ENCODE peak calls at places on chromosomes 11 and 22, in seven cellular contexts. C, V, R, I, A, P and D are unnamed samples.

GRCh38 chr11:120780239-120780638 is 243.7 kb upstream of the TBCEL start:
- DNase-seq in P (no peak), I (no peak), R (no peak), A (no peak), V (peak; percentile 67), C (peak; percentile 24), D (no peak)

GRCh38 chr11:28250192-28250591 is 142.0 kb downstream of the METTL15 start:
- DNase-seq in C (no peak), V (no peak), A (no peak), R (no peak), I (no peak), P (no peak), D (no peak)

GRCh38 chr22:40001800-40002577 is 7.2 kb downstream of the FAM83F start:
- DNase-seq in V (no peak), A (no peak), C (no peak), I (no peak), P (no peak), R (no peak), D (no peak)

GRCh38 chr11:97764605-97765004 is 1256.1 kb upstream of the CNTN5 start:
- DNase-seq in P (no peak), V (no peak), R (no peak), A (no peak), C (no peak), I (no peak), D (no peak)

GRCh38 chr22:27853404-27853803 is 51.8 kb upstream of the MN1 start:
- DNase-seq in I (no peak), P (no peak), V (no peak), A (peak; percentile 56), C (no peak), R (no peak), D (no peak)

GRCh38 chr11:44028816-44029506 is 18.8 kb upstream of the ACCSL start:
- DNase-seq in R (no peak), A (no peak), V (no peak), I (no peak), C (no peak), P (no peak), D (no peak)

GRCh38 chr11:66477256-66478201 is 2.7 kb upstream of the DPP3 start:
- DNase-seq in P (no peak), A (no peak), V (no peak), I (no peak), R (no peak), C (no peak), D (no peak)

GRCh38 chr22:29219881-29220670 is 14.4 kb downstream of the EMID1 start:
- DNase-seq in P (no peak), V (peak; percentile 8), C (no peak), I (no peak), A (peak; percentile 61), R (no peak), D (no peak)

GRCh38 chr22:49632199-49633009 is 195.3 kb downstream of the BRD1 start:
- DNase-seq in I (no peak), P (peak; percentile 51), R (no peak), V (peak; percentile 73), A (peak; percentile 76), C (peak; percentile 18), D (no peak)

GRCh38 chr22:33706100-33706499 is 214.2 kb downstream of the LARGE1 start:
- DNase-seq in V (no peak), I (no peak), C (no peak), A (no peak), P (no peak), R (no peak), D (no peak)

GRCh38 chr11:87769626-87770025 is 405.6 kb downstream of the RAB38 start:
- DNase-seq in P (no peak), I (no peak), R (no peak), C (no peak), V (no peak), A (no peak), D (no peak)

GRCh38 chr11:95154514-95154913 is 64.9 kb downstream of the ENDOD1 start:
- DNase-seq in A (no peak), V (peak; percentile 69), P (no peak), C (peak; percentile 71), I (peak; percentile 49), R (peak; percentile 78), D (no peak)